ENCODE peak calls at places on chromosomes 4 and X, in eight cellular contexts. N, L, E, P, W, A, U and R are unnamed samples.

GRCh38 chrX:97858592-97858991 is 974.9 kb downstream of the RPA4 start:
- DNase-seq in N (no peak), L (peak; percentile 63), E (no peak), P (no peak), W (no peak), A (peak; percentile 12), U (no peak), R (no peak)

GRCh38 chr4:70269674-70270073 is 27.3 kb downstream of the CSN3 start:
- DNase-seq in N (no peak), L (peak; percentile 50), E (no peak), P (no peak), W (no peak), A (peak; percentile 9), U (peak; percentile 1), R (no peak)

GRCh38 chr4:121900132-121900983 is 30.1 kb upstream of the BBS7 start:
- DNase-seq in N (no peak), L (peak; percentile 66), E (no peak), P (peak; percentile 29), W (no peak), A (peak; percentile 69), U (peak; percentile 51), R (no peak)

GRCh38 chrX:118117069-118117405 is 427 bp upstream of the KLHL13 start:
- DNase-seq in N (no peak), L (peak; percentile 10), E (peak; percentile 38), P (peak; percentile 33), W (no peak), A (no peak), U (no peak), R (no peak)

GRCh38 chr4:86453044-86453501 is 93.2 kb upstream of the MAPK10 start:
- DNase-seq in N (peak; percentile 54), L (peak; percentile 4), E (no peak), P (peak; percentile 34), W (peak; percentile 59), A (peak; percentile 33), U (no peak), R (no peak)

GRCh38 chr4:163273922-163274321 is 58.5 kb downstream of the NPY1R start:
- DNase-seq in N (no peak), L (no peak), E (no peak), P (no peak), W (no peak), A (no peak), U (no peak), R (no peak)

GRCh38 chr4:90960840-90961239 is 833.6 kb downstream of the CCSER1 start:
- DNase-seq in N (no peak), L (no peak), E (no peak), P (no peak), W (no peak), A (no peak), U (no peak), R (no peak)

GRCh38 chr4:155120536-155120935 is 87.9 kb upstream of the NPY2R start:
- DNase-seq in N (no peak), L (no peak), E (no peak), P (no peak), W (no peak), A (no peak), U (no peak), R (no peak)

GRCh38 chr4:175435437-175435836 is 376.6 kb downstream of the GPM6A start:
- DNase-seq in N (no peak), L (no peak), E (no peak), P (no peak), W (no peak), A (peak; percentile 92), U (no peak), R (no peak)

GRCh38 chr4:32207456-32207855 is 1487.3 kb downstream of the PCDH7 start:
- DNase-seq in N (no peak), L (peak; percentile 19), E (no peak), P (no peak), W (no peak), A (no peak), U (no peak), R (no peak)

GRCh38 chrX:16807976-16808542 is 21.8 kb downstream of the TXLNG start:
- DNase-seq in N (no peak), L (peak; percentile 54), E (no peak), P (no peak), W (no peak), A (peak; percentile 87), U (peak; percentile 61), R (no peak)

DNA sequence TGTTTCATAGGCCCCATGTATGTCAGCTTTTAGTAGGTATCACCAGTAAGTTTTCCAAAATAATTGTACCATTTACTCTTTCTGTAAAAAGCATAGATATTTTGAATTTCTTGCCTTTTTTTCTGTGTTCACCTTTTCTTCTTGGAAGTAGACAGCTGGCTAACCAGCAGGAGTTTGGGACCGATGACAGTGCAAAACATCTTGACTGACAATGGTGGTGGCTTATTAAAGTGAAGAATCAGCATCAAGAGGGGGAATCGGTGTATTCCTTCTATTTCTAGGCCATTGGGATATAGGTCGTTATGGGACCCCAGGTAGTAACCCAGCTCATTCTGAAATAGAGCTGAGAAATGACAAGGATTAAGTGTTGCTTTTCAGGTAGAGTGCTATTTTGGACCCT is 3.2 kb downstream of the CEP44 start:
- DNase-seq in N (no peak), L (no peak), E (no peak), P (no peak), W (no peak), A (no peak), U (no peak), R (no peak)
- H3K4me3 ChIP-seq in N (no peak overlapping the region), L (no peak overlapping the region), E (no peak overlapping the region), P (no peak overlapping the region), W (no peak overlapping the region), A (no peak overlapping the region), U (no peak overlapping the region), R (no peak overlapping the region)

DNA sequence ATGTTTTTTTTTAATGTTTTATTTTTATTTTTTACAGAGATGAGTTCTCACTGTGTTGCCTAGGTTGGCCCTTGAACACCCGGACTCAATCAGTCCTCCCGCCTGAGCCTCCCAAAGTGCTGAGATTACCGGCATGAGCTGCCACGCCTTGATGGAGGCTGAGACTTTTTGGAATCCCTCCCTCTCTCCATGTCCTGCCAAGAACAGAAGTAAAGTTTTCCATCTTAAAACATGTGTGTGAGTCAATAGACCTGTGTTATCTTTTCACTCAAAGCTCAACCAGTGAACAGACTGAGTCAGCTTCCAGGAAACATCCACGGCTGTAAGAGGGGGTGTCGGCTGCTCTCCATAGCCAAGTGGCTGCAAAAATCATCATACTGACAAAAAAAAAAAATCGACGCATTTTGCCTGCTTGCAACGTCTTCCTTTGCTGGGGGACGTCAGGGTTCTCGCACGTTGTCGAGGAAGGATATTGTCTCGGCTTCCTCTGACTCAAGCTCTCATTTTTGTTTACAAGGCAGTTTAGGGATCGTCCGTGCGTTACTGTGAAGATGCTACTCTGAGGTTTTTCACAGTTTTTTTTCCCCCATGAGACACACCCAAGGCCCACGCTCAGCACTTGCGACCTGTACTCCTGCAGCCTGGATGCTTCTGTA is 10.0 kb upstream of the ASMTL start:
- DNase-seq in N (no peak), L (peak; percentile 52), E (peak; percentile 19), P (peak; percentile 58), W (peak; percentile 58), A (peak; percentile 51), U (peak; percentile 40), R (peak; percentile 62)
- H3K27ac ChIP-seq in N (no peak overlapping the region), L (no peak overlapping the region), E (peak overlapping the region; percentile 31), P (peak overlapping the region; percentile 68), W (peak overlapping the region; percentile 30), A (no peak overlapping the region), U (peak overlapping the region; percentile 56), R (no peak overlapping the region)

GRCh38 chr4:1164956-1165545 is 7.3 kb downstream of the SPON2 start:
- DNase-seq in N (no peak), L (no peak), E (no peak), P (no peak), W (no peak), A (peak; percentile 56), U (no peak), R (no peak)

GRCh38 chr4:1164444-1164843 is 7.9 kb downstream of the SPON2 start:
- DNase-seq in N (no peak), L (no peak), E (no peak), P (no peak), W (no peak), A (no peak), U (no peak), R (no peak)

GRCh38 chr4:1168291-1169031 is 3.9 kb downstream of the SPON2 start:
- DNase-seq in N (no peak), L (no peak), E (peak; percentile 41), P (no peak), W (no peak), A (no peak), U (no peak), R (no peak)

GRCh38 chr4:1167244-1167949 is 5.0 kb downstream of the SPON2 start:
- DNase-seq in N (peak; percentile 87), L (peak; percentile 79), E (peak; percentile 93), P (peak; percentile 80), W (peak; percentile 86), A (peak; percentile 97), U (peak; percentile 35), R (no peak)

GRCh38 chr4:1166509-1167243 is 5.7 kb downstream of the SPON2 start:
- DNase-seq in N (no peak), L (no peak), E (no peak), P (no peak), W (no peak), A (peak; percentile 74), U (no peak), R (no peak)
- H3K4me3 ChIP-seq in N (no peak overlapping the region), L (peak overlapping the region; percentile 77), E (peak overlapping the region; percentile 63), P (peak overlapping the region; percentile 72), W (no peak overlapping the region), A (no peak overlapping the region), U (no peak overlapping the region), R (peak overlapping the region; percentile 84)

GRCh38 chrX:130680164-130681035 is 222.6 kb downstream of the ENOX2 start:
- DNase-seq in N (no peak), L (no peak), E (no peak), P (no peak), W (no peak), A (no peak), U (no peak), R (no peak)
- H3K27ac ChIP-seq in N (no peak overlapping the region), L (no peak overlapping the region), E (no peak overlapping the region), P (no peak overlapping the region), W (no peak overlapping the region), A (peak overlapping the region; percentile 68), U (no peak overlapping the region), R (peak overlapping the region; percentile 67)

DNA sequence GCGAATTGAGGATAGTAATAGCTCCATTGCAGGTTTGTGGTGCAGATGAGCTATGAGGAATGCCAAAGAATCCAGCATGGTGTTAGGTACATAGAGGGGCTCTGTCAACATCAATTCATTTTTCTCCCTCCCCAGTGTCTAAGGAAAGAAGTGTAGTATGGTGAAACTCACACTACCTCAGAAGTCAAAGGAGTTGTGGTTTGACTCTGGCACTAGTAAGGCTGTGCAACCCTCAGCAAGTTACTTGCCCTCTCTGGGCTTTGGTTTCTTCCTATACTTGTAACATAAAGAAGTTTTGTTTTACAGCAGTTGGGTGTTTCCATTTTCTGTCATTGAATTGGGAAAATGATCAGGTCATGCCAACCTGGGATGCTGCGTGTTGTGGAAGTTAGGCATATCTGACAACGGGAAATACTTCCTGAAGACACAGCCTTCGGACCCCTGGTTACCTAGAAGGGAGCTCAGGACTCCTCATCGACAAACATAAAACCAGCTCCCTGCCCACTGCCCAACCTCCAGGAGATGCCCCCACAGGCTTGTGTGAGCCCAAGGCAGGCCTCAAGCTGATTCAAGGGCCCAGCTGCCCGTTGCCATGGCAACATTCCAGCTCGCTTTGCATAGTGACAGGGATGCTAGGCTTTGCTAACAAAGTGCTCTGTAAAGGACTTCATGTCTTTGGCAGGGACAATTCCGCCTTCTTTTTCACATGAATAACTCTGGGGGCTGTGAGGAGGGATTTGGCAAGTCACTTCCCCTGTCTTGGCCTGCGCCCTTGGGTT is 71.3 kb downstream of the RTL5 start:
- DNase-seq in N (no peak), L (no peak), E (no peak), P (no peak), W (no peak), A (no peak), U (peak; percentile 18), R (no peak)
- H3K4me3 ChIP-seq in N (no peak overlapping the region), L (no peak overlapping the region), E (no peak overlapping the region), P (no peak overlapping the region), W (no peak overlapping the region), A (no peak overlapping the region), U (no peak overlapping the region), R (no peak overlapping the region)

GRCh38 chrX:36683507-36683906 is 324.7 kb upstream of the FAM47C start:
- DNase-seq in N (no peak), L (no peak), E (no peak), P (no peak), W (no peak), A (no peak), U (no peak), R (no peak)
- H3K27ac ChIP-seq in N (no peak overlapping the region), L (no peak overlapping the region), E (no peak overlapping the region), P (no peak overlapping the region), W (no peak overlapping the region), A (no peak overlapping the region), U (no peak overlapping the region), R (no peak overlapping the region)